ENCODE peak calls at places on chromosomes 2 and 18, in nine cellular contexts. I is heart right ventricle; O is CD8-positive, alpha-beta memory T cell; Z is cardiac muscle cell; U is PC-3; J is BE2C; C is neural progenitor cell; P is Panc1; R is fibroblast of mammary gland. H is an unnamed sample.

GRCh38 chr2:103464831-103465230 is 703.0 kb downstream of the TMEM182 start:
- DNase-seq in O (no peak), Z (no peak), I (no peak), C (no peak), P (no peak), U (no peak), R (no peak), J (no peak), H (no peak)

GRCh38 chr2:5449867-5450266 is 242.3 kb upstream of the SOX11 start:
- DNase-seq in P (no peak), O (no peak), J (no peak), R (no peak), Z (no peak), C (no peak), I (no peak), U (no peak), H (no peak)

GRCh38 chr2:237062585-237062984 is 23.1 kb upstream of the COPS8 start:
- DNase-seq in J (no peak), I (no peak), O (no peak), C (peak; percentile 31), R (peak; percentile 18), U (peak; percentile 17), P (no peak), Z (no peak), H (no peak)

GRCh38 chr18:63477972-63478371 is 1.2 kb downstream of the SERPINB5 start:
- DNase-seq in I (no peak), C (no peak), P (no peak), R (no peak), O (no peak), Z (peak; percentile 13), J (no peak), U (peak; percentile 72), H (peak; percentile 60)

GRCh38 chr2:109253216-109253615 is 124.2 kb downstream of the SH3RF3 start:
- DNase-seq in C (no peak), P (no peak), J (no peak), Z (no peak), O (no peak), R (no peak), I (no peak), U (no peak), H (no peak)

GRCh38 chr2:133766164-133766832 is 198.0 kb upstream of the NCKAP5 start:
- DNase-seq in I (no peak), R (no peak), Z (no peak), P (no peak), U (peak; percentile 31), J (no peak), C (no peak), O (no peak), H (no peak)

GRCh38 chr18:70380915-70381896 is 92.4 kb downstream of the SOCS6 start:
- DNase-seq in U (no peak), O (no peak), R (no peak), C (peak; percentile 66), J (no peak), Z (no peak), I (peak; percentile 16), P (no peak), H (no peak)

GRCh38 chr2:43293744-43294695 is 67.6 kb upstream of the ZFP36L2 start:
- DNase-seq in I (peak; percentile 37), R (peak; percentile 100), J (no peak), C (no peak), Z (peak; percentile 98), O (no peak), P (peak; percentile 69), U (peak; percentile 98), H (peak; percentile 97)

GRCh38 chr2:59884166-59884565 is 669.3 kb downstream of the BCL11A start:
- DNase-seq in U (no peak), P (no peak), I (no peak), J (no peak), Z (no peak), C (no peak), R (no peak), O (no peak), H (peak; percentile 5)

GRCh38 chr2:43160778-43161177 is 65.6 kb downstream of the ZFP36L2 start:
- DNase-seq in Z (no peak), O (no peak), J (no peak), I (no peak), P (no peak), U (no peak), R (no peak), C (no peak), H (no peak)

GRCh38 chr2:182716665-182716990 is 571 bp downstream of the DNAJC10 start:
- DNase-seq in P (no peak), J (no peak), I (no peak), Z (no peak), O (no peak), U (peak; percentile 31), R (no peak), C (no peak), H (peak; percentile 49)

GRCh38 chr2:239271471-239272255 is 129.2 kb downstream of the HDAC4 start:
- DNase-seq in O (no peak), Z (no peak), I (no peak), C (no peak), J (no peak), R (peak; percentile 64), P (no peak), U (no peak), H (no peak)

GRCh38 chr2:176136375-176137248 is 7.1 kb downstream of the HOXD8 start:
- DNase-seq in P (no peak), R (peak; percentile 79), C (peak; percentile 67), I (no peak), O (no peak), U (peak; percentile 56), Z (peak; percentile 25), J (peak; percentile 48), H (no peak)

GRCh38 chr2:197028230-197028629 is 101.7 kb upstream of the PGAP1 start:
- DNase-seq in I (no peak), P (peak; percentile 32), C (no peak), R (peak; percentile 75), Z (peak; percentile 87), U (peak; percentile 89), O (no peak), J (no peak), H (peak; percentile 19)

GRCh38 chr2:42969231-42970150 is 177.1 kb upstream of the HAAO start:
- DNase-seq in I (no peak), C (no peak), R (peak; percentile 99), U (peak; percentile 86), J (no peak), O (no peak), Z (peak; percentile 70), P (no peak), H (peak; percentile 76)

GRCh38 chr18:75203456-75204261 is 5.3 kb downstream of the PTGR3 start:
- DNase-seq in C (no peak), Z (peak; percentile 21), O (no peak), I (no peak), P (no peak), U (no peak), J (no peak), R (no peak), H (peak; percentile 20)

GRCh38 chr2:230007931-230008707 is 60.6 kb downstream of the SLC16A14 start:
- DNase-seq in J (peak; percentile 76), Z (peak; percentile 87), I (peak; percentile 70), O (peak; percentile 58), U (peak; percentile 84), P (peak; percentile 56), R (peak; percentile 76), C (peak; percentile 70), H (peak; percentile 47)

GRCh38 chr2:2721296-2721835 is 390.3 kb upstream of the MYT1L start:
- DNase-seq in U (no peak), C (no peak), O (no peak), J (no peak), P (no peak), I (no peak), R (no peak), Z (no peak), H (no peak)

GRCh38 chr18:26022585-26022984 is 67.8 kb downstream of the SS18 start:
- DNase-seq in Z (no peak), C (peak; percentile 13), O (no peak), I (no peak), R (no peak), P (no peak), J (no peak), U (no peak), H (no peak)

GRCh38 chr2:221485500-221485870 is 86.6 kb downstream of the EPHA4 start:
- DNase-seq in I (no peak), P (no peak), R (peak; percentile 66), O (no peak), C (no peak), U (no peak), J (no peak), Z (peak; percentile 15), H (no peak)

DNA sequence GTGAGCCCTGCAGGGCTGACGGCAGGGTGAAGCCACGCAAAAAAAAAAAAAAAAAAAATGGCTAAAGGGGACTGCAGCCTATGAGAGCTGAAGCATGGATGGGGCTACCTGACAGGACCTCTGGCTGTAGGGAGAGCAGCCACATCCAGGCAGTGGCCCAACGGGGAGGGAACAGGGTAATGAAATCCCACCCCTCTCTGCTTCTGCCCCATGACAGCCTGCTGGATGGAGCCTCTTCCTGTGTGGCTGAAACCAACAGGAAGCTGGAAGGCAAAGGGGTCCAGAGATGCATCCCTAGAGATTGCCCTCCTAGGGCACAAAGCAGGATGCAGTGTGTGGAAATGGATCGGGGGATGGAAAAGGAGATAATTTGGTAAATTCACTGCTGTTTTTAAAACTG is 189.5 kb downstream of the KCNS3 start:
- DNase-seq in J (no peak), R (no peak), P (no peak), I (peak; percentile 26), O (no peak), C (no peak), U (no peak), Z (no peak), H (no peak)
- H3K4me3 ChIP-seq in J (no peak overlapping the region), R (no peak overlapping the region), P (no peak overlapping the region), I (no peak overlapping the region), O (no peak overlapping the region), C (no peak overlapping the region), U (no peak overlapping the region), Z (no peak overlapping the region), H (no peak overlapping the region)

DNA sequence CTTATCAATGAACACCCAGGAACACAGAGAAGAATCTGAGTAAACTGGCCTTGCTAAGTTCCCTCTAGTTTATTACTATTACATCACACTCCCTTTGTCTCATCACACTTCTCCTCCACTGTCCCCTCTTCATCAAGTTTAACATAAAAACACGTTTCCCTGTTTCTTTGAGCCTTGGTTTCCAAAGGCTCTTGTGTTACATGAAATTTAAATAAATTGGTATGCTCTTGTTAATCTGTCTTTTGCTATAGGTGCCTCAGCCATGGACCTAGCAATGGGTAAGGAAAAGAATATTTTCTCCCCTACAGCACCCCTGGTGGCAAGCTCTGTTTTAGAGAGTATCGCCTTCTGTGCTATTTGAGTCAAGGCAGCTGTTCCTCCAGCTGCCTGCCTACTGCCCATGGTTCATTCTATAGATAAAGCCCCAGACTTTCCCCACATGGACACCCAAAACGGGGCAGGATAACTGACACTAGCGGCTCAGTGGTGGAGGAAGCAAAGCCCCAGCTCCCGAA is 31.8 kb downstream of the TGIF1 start:
- DNase-seq in R (peak; percentile 39), C (peak; percentile 62), J (peak; percentile 4), U (peak; percentile 54), O (no peak), I (no peak), P (no peak), Z (peak; percentile 78), H (no peak)
- H3K4me3 ChIP-seq in R (no peak overlapping the region), C (no peak overlapping the region), J (no peak overlapping the region), U (no peak overlapping the region), O (no peak overlapping the region), I (no peak overlapping the region), P (no peak overlapping the region), Z (no peak overlapping the region), H (no peak overlapping the region)

GRCh38 chr2:153476491-153477095 is 2.0 kb downstream of the RPRM start:
- DNase-seq in U (no peak), R (no peak), Z (no peak), I (no peak), O (no peak), J (no peak), P (no peak), C (peak; percentile 55), H (no peak)
- H3K4me3 ChIP-seq in U (no peak overlapping the region), R (no peak overlapping the region), Z (no peak overlapping the region), I (no peak overlapping the region), O (no peak overlapping the region), J (no peak overlapping the region), P (no peak overlapping the region), C (peak overlapping the region; percentile 50), H (no peak overlapping the region)

GRCh38 chr18:41311571-41312240 is 643.3 kb upstream of the PIK3C3 start:
- DNase-seq in O (no peak), R (no peak), J (no peak), I (no peak), U (no peak), P (no peak), Z (no peak), C (no peak), H (no peak)
- H3K4me3 ChIP-seq in O (no peak overlapping the region), R (no peak overlapping the region), J (no peak overlapping the region), I (no peak overlapping the region), U (no peak overlapping the region), P (no peak overlapping the region), Z (no peak overlapping the region), C (no peak overlapping the region), H (no peak overlapping the region)